ENCODE peak calls at places on chromosomes 4 and X, in eight cellular contexts. S, A, B, R, C, V, E and Y are unnamed samples.

GRCh38 chr4:87025614-87026041 is 90.8 kb downstream of the AFF1 start:
- DNase-seq in R (no peak), S (no peak), B (no peak), C (no peak), A (no peak), E (no peak), V (no peak), Y (no peak)

GRCh38 chr4:163744861-163745260 is 250.4 kb downstream of the TMA16 start:
- DNase-seq in C (no peak), B (no peak), S (no peak), R (no peak), V (no peak), A (no peak), E (no peak), Y (no peak)

GRCh38 chrX:10077425-10078188 is 79.2 kb upstream of the CLCN4 start:
- DNase-seq in R (peak), C (no peak), B (no peak), E (peak), A (no peak), V (peak), S (no peak), Y (no peak)

GRCh38 chr4:74228691-74229640 is 71.0 kb downstream of the MTHFD2L start:
- DNase-seq in S (peak), V (peak), C (peak), B (peak), E (peak), R (peak), A (peak), Y (no peak)

GRCh38 chrX:12113321-12113720 is 25.0 kb upstream of the FRMPD4 start:
- DNase-seq in B (no peak), S (no peak), R (no peak), E (peak), C (no peak), A (no peak), V (no peak), Y (no peak)

GRCh38 chr4:183398298-183399129 is 45.9 kb upstream of the CDKN2AIP start:
- DNase-seq in S (peak), A (peak), C (peak), B (peak), V (peak), E (peak), R (peak), Y (no peak)

GRCh38 chr4:148073349-148073748 is 341.5 kb downstream of the ARHGAP10 start:
- DNase-seq in A (no peak), R (no peak), C (no peak), V (no peak), B (no peak), S (no peak), E (no peak), Y (no peak)

GRCh38 chrX:109856974-109857373 is 123.9 kb upstream of the ACSL4 start:
- DNase-seq in C (no peak), S (no peak), A (no peak), R (no peak), V (peak), E (no peak), B (no peak), Y (no peak)

GRCh38 chrX:97525981-97526380 is 642.3 kb downstream of the RPA4 start:
- DNase-seq in C (no peak), S (no peak), B (no peak), A (no peak), R (no peak), V (no peak), E (no peak), Y (no peak)

DNA sequence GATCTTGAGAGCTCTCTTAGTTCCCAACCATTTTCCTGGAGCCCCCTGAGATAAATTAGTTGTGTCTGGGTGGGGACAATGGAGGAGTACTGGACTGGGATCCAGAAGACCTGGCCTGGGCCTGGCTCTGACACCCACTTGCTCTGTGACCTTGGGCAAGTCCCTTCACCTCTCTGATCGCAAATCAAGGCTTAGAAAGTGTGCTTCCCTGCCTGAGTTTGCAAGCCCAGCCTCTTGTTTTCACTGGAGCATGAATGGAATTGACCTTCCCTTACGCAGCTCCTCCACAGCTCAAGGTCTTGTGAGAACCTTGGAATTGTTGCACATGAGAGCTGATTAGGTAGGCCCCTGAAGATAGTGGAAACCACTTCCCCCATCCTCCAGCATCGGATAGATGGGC is 27.3 kb downstream of the PJA1 start:
- DNase-seq in R (no peak), C (peak), V (no peak), B (no peak), S (no peak), E (no peak), A (no peak), Y (no peak)
- H3K27ac ChIP-seq in R (no peak), C (no peak), V (no peak), B (no peak), S (peak), E (no peak), A (no peak), Y (no peak)

GRCh38 chr4:169219440-169219839 is 51.3 kb downstream of the SH3RF1 start:
- DNase-seq in S (no peak), B (no peak), C (no peak), A (no peak), E (no peak), V (no peak), R (no peak), Y (no peak)
- H3K27ac ChIP-seq in S (no peak), B (no peak), C (no peak), A (no peak), E (no peak), V (no peak), R (no peak), Y (no peak)

GRCh38 chrX:119062750-119063374 is 9.9 kb upstream of the CT47C1 start:
- DNase-seq in B (no peak), V (no peak), S (no peak), A (no peak), E (peak), R (no peak), C (no peak), Y (no peak)
- H3K27ac ChIP-seq in B (no peak), V (no peak), S (no peak), A (no peak), E (no peak), R (no peak), C (no peak), Y (no peak)

GRCh38 chrX:68998716-68999115 is 166.5 kb downstream of the PJA1 start:
- DNase-seq in B (no peak), C (no peak), S (no peak), E (no peak), V (no peak), A (no peak), R (peak), Y (no peak)
- H3K27ac ChIP-seq in B (no peak), C (no peak), S (no peak), E (no peak), V (no peak), A (no peak), R (peak), Y (peak)

GRCh38 chr4:57231781-57232180 is 121.6 kb upstream of the IGFBP7 start:
- DNase-seq in A (no peak), E (no peak), C (no peak), B (no peak), S (no peak), V (no peak), R (peak), Y (peak)
- H3K27ac ChIP-seq in A (no peak), E (no peak), C (no peak), B (no peak), S (no peak), V (no peak), R (no peak), Y (no peak)